ENCODE peak calls at places on chromosomes 11 and 22, in seven cellular contexts. M is neural progenitor cell, W is cardiac fibroblast, N is AG09309, Q is choroid plexus epithelial cell, O is OCI-LY7, B is ovary. R is an unnamed sample.

GRCh38 chr11:48164836-48165235 is 51.8 kb upstream of the OR4B1 start:
- DNase-seq in B (no peak), N (no peak), M (no peak), W (no peak), O (no peak), Q (peak), R (no peak)

GRCh38 chr11:2509481-2510001 is 64.7 kb downstream of the KCNQ1 start:
- DNase-seq in N (no peak), O (no peak), W (no peak), M (no peak), B (peak), Q (no peak), R (peak)

GRCh38 chr11:75565221-75565814 is 3.3 kb downstream of the SERPINH1 start:
- DNase-seq in W (peak), M (no peak), O (no peak), Q (peak), B (peak), N (no peak), R (peak)

GRCh38 chr22:25942989-25943411 is 201.0 kb downstream of the MYO18B start:
- DNase-seq in Q (no peak), W (no peak), M (no peak), N (no peak), B (no peak), O (no peak), R (peak)

GRCh38 chr22:46105494-46106278 is 44.6 kb upstream of the PPARA start:
- DNase-seq in M (no peak), N (peak), B (peak), O (no peak), Q (peak), W (peak), R (no peak)

GRCh38 chr11:90704510-90704909 is 481.7 kb upstream of the CHORDC1 start:
- DNase-seq in N (no peak), W (no peak), O (no peak), M (no peak), Q (no peak), B (no peak), R (no peak)

GRCh38 chr11:132072044-132072879 is 701.8 kb downstream of the NTM start:
- DNase-seq in M (no peak), Q (peak), W (peak), B (no peak), N (peak), O (no peak), R (no peak)

GRCh38 chr11:64320556-64320955 is 2.6 kb downstream of the PRDX5 start:
- DNase-seq in Q (no peak), O (no peak), M (no peak), W (no peak), N (no peak), B (no peak), R (no peak)

GRCh38 chr11:124310746-124311145 is 3.0 kb downstream of the OR8D1 start:
- DNase-seq in O (no peak), M (no peak), B (no peak), W (peak), N (no peak), Q (no peak), R (no peak)

GRCh38 chr11:78149646-78150045 is 10.2 kb upstream of the ALG8 start:
- DNase-seq in M (no peak), O (no peak), B (no peak), N (peak), Q (peak), W (peak), R (no peak)

GRCh38 chr11:82007536-82007935 is 726.1 kb downstream of the FAM181B start:
- DNase-seq in W (peak), B (no peak), N (no peak), Q (peak), M (no peak), O (no peak), R (no peak)

GRCh38 chr22:38413085-38414008 is 41.7 kb downstream of the KCNJ4 start:
- DNase-seq in W (no peak), O (no peak), B (peak), N (no peak), M (no peak), Q (no peak), R (no peak)

GRCh38 chr22:24996420-24996952 is 44.0 kb downstream of the KIAA1671 start:
- DNase-seq in O (no peak), Q (peak), M (peak), B (no peak), W (no peak), N (no peak), R (peak)

GRCh38 chr22:39174498-39175120 is 22.1 kb upstream of the CBX7 start:
- DNase-seq in Q (peak), O (peak), W (peak), B (peak), M (peak), N (no peak), R (peak)

GRCh38 chr22:21762712-21763581 is 27.4 kb upstream of the YPEL1 start:
- DNase-seq in O (no peak), W (no peak), B (no peak), Q (peak), M (no peak), N (no peak), R (peak)

GRCh38 chr22:44753189-44754042 is 1.0 kb downstream of the ARHGAP8 start:
- DNase-seq in W (peak), B (no peak), O (no peak), N (no peak), Q (peak), M (no peak), R (peak)

GRCh38 chr11:19242184-19242932 is 1.6 kb upstream of the E2F8 start:
- DNase-seq in Q (peak), N (no peak), O (no peak), M (peak), B (no peak), W (no peak), R (peak)
- H3K4me3 ChIP-seq in Q (peak), N (peak), O (peak), M (peak), B (no peak), W (peak), R (peak)

DNA sequence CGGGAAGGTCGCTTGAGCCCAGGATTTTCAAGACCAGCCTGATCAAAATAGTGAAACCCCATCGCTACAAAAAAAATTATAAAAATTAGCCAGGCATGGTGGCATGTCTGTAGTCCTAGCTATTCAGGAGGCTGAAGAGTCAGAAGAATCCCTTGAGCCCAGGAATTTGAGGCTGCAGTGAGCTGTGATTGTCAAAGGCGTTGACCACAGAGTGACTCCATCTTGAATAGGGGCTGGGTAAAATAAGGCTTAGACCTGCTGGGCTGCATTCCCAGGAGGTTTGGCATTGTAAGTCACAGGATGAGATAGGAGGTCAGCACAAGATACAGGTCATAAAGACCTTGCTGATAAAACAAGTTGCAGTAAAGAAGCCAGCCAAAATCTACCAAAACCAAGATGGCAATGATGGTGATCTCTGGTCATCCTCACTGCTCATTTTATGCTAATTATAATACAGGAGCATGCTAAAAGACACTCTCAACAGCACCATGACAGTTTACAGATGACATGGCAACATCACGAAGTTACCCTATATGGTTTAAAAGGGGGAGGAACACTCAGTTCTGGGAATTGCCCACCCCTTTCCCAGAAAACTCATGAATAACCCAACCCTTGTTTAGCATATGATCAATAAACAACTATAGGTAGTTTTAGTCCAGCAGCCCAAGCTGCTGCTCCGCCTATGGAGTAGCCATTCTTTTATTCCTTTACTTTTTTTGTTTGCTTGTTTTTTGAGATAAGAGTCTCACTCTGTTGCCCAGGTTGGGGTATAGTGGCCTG is 2.8 kb upstream of the RDX start:
- DNase-seq in N (no peak), M (no peak), W (no peak), Q (no peak), B (no peak), O (no peak), R (no peak)
- H3K4me3 ChIP-seq in N (no peak), M (no peak), W (no peak), Q (no peak), B (no peak), O (no peak), R (no peak)

DNA sequence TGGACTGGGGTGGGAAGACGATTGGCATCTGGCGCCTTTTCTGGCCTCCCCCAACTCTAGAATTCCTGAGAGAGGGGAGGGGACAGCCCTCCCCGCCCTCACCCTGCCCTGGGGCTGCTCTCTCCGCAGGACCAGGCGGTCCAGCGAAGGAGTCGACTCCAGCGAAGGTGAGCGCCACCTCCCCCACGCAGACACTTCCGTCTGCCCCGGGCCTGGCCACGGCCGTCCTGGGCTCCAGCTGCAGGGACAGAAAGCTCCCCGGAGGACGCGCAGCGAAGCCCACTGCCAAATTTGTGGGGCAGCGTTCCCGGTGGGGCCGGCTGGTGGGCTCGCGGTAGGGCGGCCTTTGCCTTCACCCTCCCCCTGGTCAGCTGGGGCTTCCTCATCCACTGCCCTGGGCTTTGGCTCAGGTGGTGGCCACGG is 670 bp downstream of the SSH3 start:
- DNase-seq in N (no peak), O (no peak), Q (no peak), B (peak), M (no peak), W (no peak), R (peak)
- H3K4me3 ChIP-seq in N (peak), O (no peak), Q (peak), B (peak), M (peak), W (peak), R (peak)

DNA sequence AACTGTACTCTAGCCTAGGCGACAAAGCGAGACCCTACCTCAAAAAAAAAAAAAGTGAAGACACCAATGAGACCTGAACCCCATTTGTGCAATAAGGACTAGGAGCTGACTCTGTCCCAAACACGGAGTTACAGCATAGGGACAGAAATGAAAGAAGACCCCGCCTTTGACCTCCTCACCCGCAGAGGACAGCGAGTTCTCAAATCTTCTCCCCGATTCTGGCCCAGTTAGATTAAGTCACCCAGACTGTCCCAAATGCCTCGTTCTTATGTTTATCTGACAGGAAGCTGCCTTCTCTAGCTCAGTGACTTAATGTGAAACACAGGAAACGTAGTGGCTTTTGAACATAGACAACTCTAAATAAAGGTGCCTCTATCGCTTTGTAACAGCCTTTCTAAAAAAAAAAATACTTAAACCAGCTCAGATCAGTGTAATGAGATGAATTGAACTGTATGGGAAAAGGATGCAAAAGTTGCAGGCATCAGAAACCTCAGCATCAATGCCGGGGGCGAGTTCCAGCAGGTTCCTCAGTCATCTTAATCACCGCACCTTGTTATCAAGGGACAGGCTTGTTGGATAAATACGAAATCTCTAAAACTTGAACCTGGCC is 10.6 kb downstream of the MYH9 start:
- DNase-seq in O (peak), M (no peak), N (no peak), B (no peak), W (peak), Q (no peak), R (no peak)
- H3K4me3 ChIP-seq in O (peak), M (no peak), N (no peak), B (no peak), W (no peak), Q (no peak), R (no peak)

DNA sequence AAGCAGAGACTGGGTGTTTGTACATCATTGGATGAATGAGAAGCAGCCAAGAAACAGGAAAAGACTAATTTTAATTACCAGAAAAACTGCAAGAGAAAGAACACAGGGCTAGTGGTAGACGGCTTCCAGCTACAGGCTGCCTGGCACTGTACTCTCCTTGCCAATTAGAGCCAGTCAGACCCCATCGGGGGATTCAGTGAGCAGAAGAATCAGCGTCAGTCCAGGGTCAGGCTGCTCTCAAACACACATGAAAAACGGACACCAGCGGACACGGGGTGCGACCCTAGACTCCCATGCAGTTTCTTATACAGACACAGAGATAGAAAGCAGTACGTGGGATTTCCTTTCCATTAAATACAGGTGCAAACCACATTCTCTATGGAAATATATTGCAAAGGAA is 1.1 kb upstream of the CNTN5 start:
- DNase-seq in M (peak), W (no peak), O (no peak), Q (no peak), N (no peak), B (no peak), R (no peak)
- H3K4me3 ChIP-seq in M (no peak), W (no peak), O (no peak), Q (no peak), N (no peak), B (no peak), R (no peak)

R was measured in H7.